ENCODE peak calls at places on chromosomes 2 and 18, in five cellular contexts. S is fibroblast of mammary gland, C is psoas muscle, A is epithelial cell of esophagus, X is body of pancreas. B is an unnamed sample.

GRCh38 chr2:196316050-196316430 is 144.7 kb upstream of the STK17B start:
- DNase-seq in X (no peak), A (no peak), C (no peak), S (no peak), B (no peak)

GRCh38 chr18:50653402-50654093 is 93.7 kb downstream of the MAPK4 start:
- DNase-seq in X (no peak), C (peak; percentile 64), S (no peak), A (no peak), B (no peak)

GRCh38 chr2:108215794-108216211 is 24.0 kb upstream of the SULT1C3 start:
- DNase-seq in A (peak; percentile 86), S (peak; percentile 64), C (no peak), X (peak; percentile 38), B (peak; percentile 36)

GRCh38 chr2:4678937-4679336 is 975.6 kb downstream of the DCDC2C start:
- DNase-seq in A (no peak), S (no peak), X (no peak), C (no peak), B (no peak)

GRCh38 chr2:109239720-109240119 is 110.7 kb downstream of the SH3RF3 start:
- DNase-seq in S (peak; percentile 73), X (no peak), C (no peak), A (peak; percentile 49), B (peak; percentile 58)

GRCh38 chr2:77816618-77817017 is 294.4 kb upstream of the LRRTM4 start:
- DNase-seq in C (no peak), A (no peak), X (no peak), S (no peak), B (no peak)

GRCh38 chr18:70636991-70637390 is 348.1 kb downstream of the SOCS6 start:
- DNase-seq in S (peak; percentile 95), A (no peak), X (no peak), C (no peak), B (no peak)

GRCh38 chr2:105490204-105490603 is 91.4 kb upstream of the FHL2 start:
- DNase-seq in X (no peak), A (no peak), C (no peak), S (peak; percentile 20), B (no peak)

GRCh38 chr2:107235491-107236254 is 349.7 kb upstream of the ST6GAL2 start:
- DNase-seq in S (no peak), A (no peak), C (no peak), X (no peak), B (no peak)

GRCh38 chr2:54675738-54676137 is 47.7 kb upstream of the EML6 start:
- DNase-seq in C (no peak), X (peak; percentile 83), A (peak; percentile 61), S (no peak), B (no peak)

GRCh38 chr2:207881902-207882301 is 112.2 kb upstream of the FZD5 start:
- DNase-seq in S (no peak), C (no peak), X (no peak), A (no peak), B (no peak)

GRCh38 chr2:119485336-119486110 is 38.8 kb downstream of the SCTR start:
- DNase-seq in X (peak; percentile 82), C (peak; percentile 89), A (no peak), S (no peak), B (no peak)

GRCh38 chr2:227325824-227326195 is 759 bp downstream of the MFF start:
- DNase-seq in A (peak; percentile 52), C (peak; percentile 60), X (peak; percentile 40), S (peak; percentile 53), B (peak; percentile 59)

GRCh38 chr2:202588647-202589581 is 45.9 kb upstream of the FAM117B start:
- DNase-seq in A (peak; percentile 76), X (peak; percentile 76), S (peak; percentile 72), C (peak; percentile 70), B (peak; percentile 78)

GRCh38 chr18:63999871-64000270 is 30.0 kb downstream of the SERPINB8 start:
- DNase-seq in S (no peak), X (no peak), C (no peak), A (no peak), B (no peak)

GRCh38 chr2:184644685-184645084 is 46.4 kb downstream of the ZNF804A start:
- DNase-seq in X (no peak), A (peak; percentile 34), C (no peak), S (peak; percentile 14), B (peak; percentile 12)

GRCh38 chr2:184646593-184646992 is 48.3 kb downstream of the ZNF804A start:
- DNase-seq in X (no peak), C (no peak), A (no peak), S (no peak), B (no peak)

GRCh38 chr2:184646177-184646576 is 47.8 kb downstream of the ZNF804A start:
- DNase-seq in X (no peak), A (peak; percentile 90), C (no peak), S (peak; percentile 2), B (no peak)
- H3K4me3 ChIP-seq in X (no peak overlapping the region), A (no peak overlapping the region), C (no peak overlapping the region), S (no peak overlapping the region), B (no peak overlapping the region)

DNA sequence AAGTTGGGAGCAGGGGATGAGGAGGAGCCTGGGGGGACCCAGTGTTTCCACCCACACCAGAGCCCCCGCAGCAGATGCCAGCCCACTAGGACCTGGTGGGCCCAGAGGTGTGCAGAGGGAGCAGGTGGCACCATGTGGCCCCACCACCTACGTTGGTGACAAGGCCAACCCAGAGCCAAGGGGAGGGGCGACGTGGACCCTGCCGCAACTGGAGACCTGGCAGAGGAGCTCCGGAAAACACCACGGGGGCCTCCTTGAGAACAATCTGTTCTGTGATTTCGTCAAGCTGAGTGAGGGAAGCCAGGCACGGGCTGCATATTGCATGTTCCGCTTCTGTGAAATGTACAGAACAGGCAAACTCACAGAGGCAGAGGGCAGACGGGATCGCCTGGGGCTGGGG is 49.1 kb upstream of the GPC1 start:
- DNase-seq in A (no peak), S (peak; percentile 18), X (peak; percentile 7), C (peak; percentile 51), B (no peak)
- TF ChIP-seq CTCF in A (no peak), S (no peak), X (no peak), C (no peak), B (no peak)

GRCh38 chr2:241841181-241842066 is 17.3 kb downstream of the PDCD1 start:
- DNase-seq in S (no peak), C (no peak), X (no peak), A (no peak), B (no peak)

GRCh38 chr2:241843321-241844065 is 15.2 kb downstream of the PDCD1 start:
- DNase-seq in S (no peak), A (no peak), X (no peak), C (peak; percentile 54), B (no peak)

GRCh38 chr2:241844066-241844728 is 14.5 kb downstream of the PDCD1 start:
- DNase-seq in A (peak; percentile 16), C (peak; percentile 85), S (peak; percentile 23), X (peak; percentile 68), B (peak; percentile 51)

GRCh38 chr2:241842067-241842415 is 16.7 kb downstream of the PDCD1 start:
- DNase-seq in S (no peak), X (no peak), A (no peak), C (no peak), B (no peak)

DNA sequence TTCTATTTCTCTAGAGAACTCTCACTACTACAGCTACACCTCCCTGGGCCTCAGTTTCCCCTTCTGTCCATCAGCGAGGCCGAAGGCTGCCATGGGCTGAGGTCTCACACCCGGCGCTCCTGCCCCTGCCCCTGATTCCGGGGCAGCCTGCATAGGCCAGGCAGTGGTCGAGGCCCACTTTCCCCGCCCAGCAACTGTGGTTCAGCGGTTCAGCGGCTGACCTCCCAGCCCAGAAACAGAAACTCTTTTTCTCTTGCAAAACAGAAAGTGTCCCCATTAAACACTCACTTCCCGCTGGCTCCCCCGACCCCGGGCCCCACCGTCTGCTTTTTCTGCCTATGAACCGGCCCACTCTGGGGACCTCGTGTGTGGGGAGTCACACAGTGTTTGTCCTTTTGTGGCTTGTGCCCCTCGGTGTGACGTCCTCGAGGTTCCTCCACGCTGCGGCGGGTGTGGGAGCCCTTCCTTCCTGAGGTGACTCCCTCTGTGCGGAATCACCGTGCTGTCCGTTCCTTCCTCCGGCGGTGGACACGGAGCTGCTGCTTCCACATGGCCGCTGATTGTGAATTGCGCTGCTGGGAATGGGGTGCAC is 16.0 kb downstream of the PDCD1 start:
- DNase-seq in A (no peak), S (no peak), C (peak; percentile 65), X (peak; percentile 35), B (peak; percentile 14)
- H3K4me3 ChIP-seq in A (no peak overlapping the region), S (no peak overlapping the region), C (peak overlapping the region; percentile 5), X (no peak overlapping the region), B (no peak overlapping the region)

GRCh38 chr2:138600732-138601437 is 99.3 kb downstream of the SPOPL start:
- DNase-seq in S (peak; percentile 21), X (no peak), A (no peak), C (no peak), B (no peak)

GRCh38 chr2:138601438-138602165 is 100.0 kb downstream of the SPOPL start:
- DNase-seq in X (no peak), C (no peak), A (no peak), S (peak; percentile 15), B (no peak)

GRCh38 chr2:138607746-138608145 is 106.2 kb downstream of the SPOPL start:
- DNase-seq in A (no peak), X (no peak), S (no peak), C (no peak), B (no peak)

GRCh38 chr2:138602166-138602460 is 100.5 kb downstream of the SPOPL start:
- DNase-seq in S (no peak), A (no peak), X (no peak), C (no peak), B (no peak)
- TF ChIP-seq CTCF in S (no peak), A (no peak), X (no peak), C (no peak), B (no peak)

DNA sequence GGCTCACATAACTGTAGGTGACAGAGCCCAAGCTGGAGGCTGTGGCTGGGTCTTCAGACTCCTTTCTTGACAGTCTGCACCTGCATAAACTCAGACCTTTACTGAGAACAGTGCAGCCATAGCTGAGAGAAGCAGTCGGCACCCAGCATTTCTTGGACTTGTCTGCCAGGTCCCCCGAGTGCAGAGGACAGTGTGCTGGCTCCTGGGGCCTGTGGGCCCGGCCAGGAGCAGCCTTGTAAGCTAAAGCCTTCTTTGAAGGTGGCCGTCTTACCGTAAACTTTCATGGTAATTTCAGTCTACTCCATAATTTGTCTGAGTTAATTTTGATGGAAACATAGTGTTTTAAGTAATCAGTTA is 70.9 kb downstream of the LRRFIP1 start:
- DNase-seq in X (no peak), C (no peak), S (no peak), A (no peak), B (no peak)
- H3K4me3 ChIP-seq in X (no peak overlapping the region), C (no peak overlapping the region), S (no peak overlapping the region), A (no peak overlapping the region), B (no peak overlapping the region)

DNA sequence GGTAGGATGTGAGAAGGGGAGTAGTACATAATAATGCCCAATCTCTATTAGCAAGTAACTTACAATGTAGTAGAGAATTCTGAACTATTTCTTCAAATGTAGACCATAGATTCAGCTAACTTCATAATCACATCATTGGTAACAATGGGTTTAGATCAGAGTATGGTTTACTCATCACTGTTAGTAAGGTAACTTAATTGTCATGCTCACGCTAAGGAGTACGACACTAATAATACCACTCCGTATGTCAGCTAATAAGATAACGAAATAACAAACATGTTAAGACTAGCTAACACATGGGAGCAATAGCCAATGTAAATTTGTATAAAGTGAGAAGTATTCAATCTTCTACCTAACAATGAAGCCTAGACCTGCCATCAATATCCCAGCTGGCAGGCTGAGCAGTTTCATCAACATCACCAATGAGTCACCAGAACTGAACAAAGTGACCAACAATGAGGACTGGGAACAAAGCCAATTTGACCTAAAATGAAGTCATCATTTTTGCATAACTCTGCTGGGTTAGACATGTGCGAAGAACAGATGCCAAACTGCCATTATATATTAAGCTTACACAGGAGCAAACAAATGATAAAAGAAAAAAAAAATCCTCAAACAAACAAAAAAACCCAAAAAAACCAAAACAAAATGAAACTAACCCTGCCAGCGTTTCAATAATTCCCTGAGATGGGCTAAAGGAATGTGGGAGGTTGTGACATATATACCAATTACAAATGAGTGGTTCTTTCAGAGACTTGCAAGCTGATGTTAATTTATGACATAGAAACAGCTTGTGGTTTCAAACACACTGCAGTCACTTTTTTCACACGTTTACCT is 56.6 kb upstream of the CCDC141 start:
- DNase-seq in X (peak; percentile 86), S (peak; percentile 99), A (peak; percentile 99), C (peak; percentile 43), B (peak; percentile 83)
- TF ChIP-seq CTCF in X (no peak), S (no peak), A (no peak), C (no peak), B (no peak)